ENCODE peak calls at places on chromosomes 5 and 9, in four cellular contexts. B is HCT116, G is A549, D is K562. R is an unnamed sample.

GRCh38 chr5:56259002-56259511 is 25.9 kb upstream of the ANKRD55 start:
- DNase-seq in B (no peak), D (peak), G (peak), R (peak)

GRCh38 chr5:133421394-133421793 is 190.9 kb downstream of the FSTL4 start:
- DNase-seq in B (no peak), G (peak), D (peak), R (peak)

GRCh38 chr5:138903113-138903789 is 28.1 kb upstream of the LRRTM2 start:
- DNase-seq in B (no peak), G (no peak), D (no peak), R (no peak)

GRCh38 chr9:15697459-15697858 is 144.6 kb downstream of the CCDC171 start:
- DNase-seq in G (peak), B (no peak), D (peak), R (peak)

GRCh38 chr5:80978772-80979317 is 18.7 kb downstream of the RASGRF2 start:
- DNase-seq in B (no peak), D (no peak), G (no peak), R (no peak)

GRCh38 chr5:168472329-168472728 is 13.9 kb upstream of the RARS1 start:
- DNase-seq in B (no peak), G (peak), D (peak), R (no peak)

GRCh38 chr5:107058239-107058638 is 612.5 kb downstream of the EFNA5 start:
- DNase-seq in D (no peak), B (no peak), G (peak), R (no peak)

GRCh38 chr5:137778772-137779564 is 24.8 kb upstream of the HNRNPA0 start:
- DNase-seq in B (peak), G (peak), D (peak), R (peak)

GRCh38 chr5:62779010-62779422 is 200.4 kb downstream of the LRRC70 start:
- DNase-seq in B (peak), D (peak), G (peak), R (peak)

GRCh38 chr9:128764361-128764760 is 7.4 kb downstream of the ZER1 start:
- DNase-seq in B (no peak), G (no peak), D (peak), R (peak)

GRCh38 chr9:137989156-137989555 is 111.6 kb downstream of the CACNA1B start:
- DNase-seq in B (no peak), D (no peak), G (no peak), R (no peak)

GRCh38 chr9:127904518-127904887 is 5.1 kb upstream of the ST6GALNAC6 start:
- DNase-seq in B (no peak), G (no peak), D (peak), R (no peak)

GRCh38 chr9:97985058-97985861 is 2.1 kb downstream of the ANP32B start:
- DNase-seq in D (peak), B (no peak), G (peak), R (peak)

GRCh38 chr5:62938927-62939326 is 360.3 kb downstream of the LRRC70 start:
- DNase-seq in G (no peak), D (no peak), B (no peak), R (no peak)

GRCh38 chr9:31347082-31347617 is 1037.3 kb upstream of the ACO1 start:
- DNase-seq in B (no peak), D (no peak), G (no peak), R (peak)

GRCh38 chr5:1300581-1301083 is 5.8 kb upstream of the TERT start:
- DNase-seq in D (no peak), B (no peak), G (no peak), R (no peak)

GRCh38 chr9:23820731-23821399 is 5.2 kb downstream of the ELAVL2 start:
- DNase-seq in G (no peak), D (no peak), B (no peak), R (no peak)

GRCh38 chr5:115605436-115605835 is 3.2 kb upstream of the TICAM2 start:
- DNase-seq in B (no peak), D (no peak), G (no peak), R (no peak)

GRCh38 chr5:98880598-98880997 is 48.2 kb downstream of the CHD1 start:
- DNase-seq in D (no peak), G (no peak), B (no peak), R (no peak)

GRCh38 chr5:98464737-98465330 is 308.6 kb upstream of the RGMB start:
- DNase-seq in D (no peak), G (no peak), B (no peak), R (peak)

GRCh38 chr5:87156631-87157030 is 111.1 kb upstream of the RASA1 start:
- DNase-seq in G (no peak), B (no peak), D (no peak), R (no peak)

GRCh38 chr5:133235696-133236426 is 184.0 kb downstream of the HSPA4 start:
- DNase-seq in D (no peak), G (no peak), B (no peak), R (no peak)

GRCh38 chr9:121447341-121447834 is 52.3 kb downstream of the GGTA1 start:
- DNase-seq in G (no peak), B (no peak), D (no peak), R (peak)

GRCh38 chr9:73871636-73872035 is 625.5 kb upstream of the RORB start:
- DNase-seq in G (no peak), B (no peak), D (no peak), R (no peak)

GRCh38 chr5:151284392-151284967 is 19.1 kb downstream of the SLC36A3 start:
- DNase-seq in D (peak), B (peak), G (peak), R (peak)

GRCh38 chr5:13572188-13572587 is 372.3 kb downstream of the DNAH5 start:
- DNase-seq in D (no peak), G (no peak), B (no peak), R (no peak)

GRCh38 chr9:136596219-136596616 is 50.4 kb upstream of the NOTCH1 start:
- DNase-seq in D (no peak), G (no peak), B (no peak), R (no peak)
- TF ChIP-seq POLR2A in D (no peak), G (no peak), B (no peak), R (no peak)

DNA sequence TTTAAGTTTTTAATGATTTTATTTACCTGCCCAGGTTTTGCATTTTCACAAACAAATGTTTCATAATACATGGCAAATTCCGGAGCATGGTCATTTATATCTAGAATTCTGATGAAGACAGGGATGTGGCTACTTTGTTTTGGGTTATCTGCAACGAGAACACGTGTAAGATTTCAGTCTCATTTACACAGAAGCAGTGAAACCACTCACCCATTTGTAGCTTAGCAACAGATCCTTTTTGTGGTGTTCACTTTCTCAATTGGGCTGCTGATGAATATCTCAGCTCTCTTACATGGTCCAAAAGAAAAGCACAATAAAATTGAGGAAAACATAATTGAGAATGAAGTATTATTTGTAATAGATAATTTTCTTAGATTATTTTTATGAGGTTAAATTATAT is 148.6 kb downstream of the CDH9 start:
- DNase-seq in B (no peak), D (no peak), G (no peak), R (no peak)
- TF ChIP-seq MAX in B (no peak), D (no peak), G (no peak), R (no peak)

DNA sequence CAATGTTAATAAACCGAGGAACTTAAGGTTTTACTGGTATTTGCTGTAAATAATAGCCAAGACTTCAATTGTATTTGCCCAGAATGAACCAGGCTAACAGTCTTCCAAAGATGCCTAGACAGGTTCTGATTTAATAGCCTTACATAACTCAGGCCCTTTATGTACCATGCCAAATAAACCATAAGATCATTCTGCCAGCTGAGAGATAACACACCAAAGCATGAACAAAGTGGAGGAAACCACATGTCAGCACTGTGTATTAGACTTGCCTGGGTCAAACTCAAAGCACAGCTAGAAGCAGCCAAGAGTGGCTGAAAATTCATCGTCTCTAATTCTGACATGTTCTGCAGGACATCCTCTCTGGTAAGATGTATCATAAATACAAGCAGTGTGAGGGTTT is 319.3 kb upstream of the ZNF608 start:
- DNase-seq in D (no peak), B (no peak), G (no peak), R (no peak)
- TF ChIP-seq CTCF in D (no peak), B (no peak), G (no peak), R (no peak)

DNA sequence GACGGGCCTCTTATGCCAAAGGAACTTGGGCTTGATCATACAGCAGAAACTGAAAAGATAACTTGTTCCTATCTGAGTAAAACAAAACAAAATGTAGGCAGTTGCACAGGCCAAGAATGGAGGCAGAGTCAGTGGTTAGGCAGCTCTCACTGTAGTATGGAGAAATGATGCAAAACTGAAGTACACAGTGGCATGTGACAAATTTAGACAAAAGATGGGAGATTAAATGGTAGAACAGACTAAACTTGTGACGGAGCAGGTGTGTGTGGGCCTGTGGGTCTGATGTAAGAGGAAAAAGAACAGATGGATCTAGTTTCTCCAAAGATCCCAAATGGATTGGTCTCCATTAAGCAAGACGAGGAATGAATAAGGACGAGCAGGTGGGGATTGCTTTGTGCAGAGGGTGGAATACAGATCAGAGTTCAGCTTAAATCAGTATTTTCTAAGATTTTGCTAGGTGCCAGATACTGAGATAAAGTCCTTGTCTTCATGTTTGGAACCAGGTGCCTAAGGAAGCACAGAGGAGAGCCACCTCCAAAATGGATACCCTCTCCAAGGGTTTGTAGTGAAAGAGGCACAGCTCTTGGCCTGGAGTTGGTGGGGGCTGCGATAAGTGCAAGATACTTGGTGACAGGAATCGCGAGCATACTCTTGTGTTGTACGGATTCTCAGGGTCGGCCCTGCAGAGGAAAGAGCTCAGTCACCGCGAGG is 722 bp upstream of the DCP2 start:
- DNase-seq in G (no peak), B (no peak), D (no peak), R (no peak)
- TF ChIP-seq POLR2A in G (no peak), B (no peak), D (no peak), R (no peak)

DNA sequence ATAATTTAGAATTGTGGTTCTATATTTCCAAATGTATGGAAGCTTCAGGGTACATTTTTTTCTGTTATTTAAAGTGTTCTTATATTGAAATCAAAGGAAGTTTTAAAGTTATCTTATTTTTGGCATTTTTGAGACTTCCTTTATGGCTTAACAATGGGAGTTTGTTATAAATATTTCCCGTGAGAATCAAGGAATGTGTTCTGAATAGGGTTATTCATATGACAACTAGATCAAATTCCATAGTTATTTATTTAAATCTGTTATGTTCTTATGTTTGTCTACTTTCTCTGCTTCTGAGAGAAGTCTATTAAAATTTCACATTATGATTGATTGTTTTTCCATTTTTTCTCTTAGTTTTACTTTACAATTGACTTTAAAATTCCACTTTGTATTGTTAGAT is 135.1 kb downstream of the ADAMTS16 start:
- DNase-seq in D (no peak), G (no peak), B (no peak), R (no peak)
- TF ChIP-seq MAX in D (no peak), G (no peak), B (no peak), R (no peak)

R was measured in NB4.